ENCODE peak calls at places on chromosomes 16 and 17, in ten cellular contexts. Z is left cardiac atrium, N is MCF 10A, O is HEK293T, B is NCI-H1092 treated with DMSO at 0.1 percent for 48 hours, R is AG09309, S is substantia nigra, L is dermis microvascular lymphatic vessel endothelial cell, V is lung microvascular endothelial cell, T is pancreas. G is an unnamed sample.

GRCh38 chr17:40648326-40648968 is 829 bp upstream of the SMARCE1 start:
- DNase-seq in R (no peak), S (no peak), L (no peak), N (no peak), V (no peak), Z (no peak), B (peak), O (peak), T (peak), G (peak)

GRCh38 chr16:75420987-75421819 is 12.1 kb downstream of the CFDP1 start:
- DNase-seq in V (peak), S (no peak), O (peak), N (peak), Z (peak), L (no peak), R (no peak), T (peak), B (no peak), G (peak)

GRCh38 chr16:31073823-31074072 is 292 bp downstream of the ZNF668 start:
- DNase-seq in V (no peak), N (no peak), O (no peak), Z (no peak), R (no peak), T (no peak), S (no peak), B (no peak), L (no peak), G (no peak)

GRCh38 chr17:81345211-81346089 is 49.8 kb upstream of the BAHCC1 start:
- DNase-seq in O (peak), N (peak), B (peak), V (peak), L (peak), Z (peak), S (peak), T (peak), R (peak), G (peak)

GRCh38 chr17:28524476-28525415 is 18.6 kb downstream of the FOXN1 start:
- DNase-seq in O (no peak), N (peak), R (peak), V (no peak), B (no peak), T (peak), Z (no peak), S (no peak), L (no peak), G (peak)

GRCh38 chr17:41524261-41524660 is 3.8 kb downstream of the KRT19 start:
- DNase-seq in Z (no peak), R (no peak), V (no peak), L (no peak), N (no peak), B (no peak), T (peak), O (no peak), S (no peak), G (peak)

GRCh38 chr16:15961060-15961511 is 11.7 kb downstream of the ABCC1 start:
- DNase-seq in N (no peak), L (no peak), O (no peak), T (no peak), V (no peak), R (no peak), S (no peak), Z (no peak), B (no peak), G (peak)

GRCh38 chr16:21097151-21097550 is 53.5 kb downstream of the DNAH3 start:
- DNase-seq in L (no peak), Z (no peak), O (no peak), R (no peak), S (no peak), V (no peak), N (no peak), B (no peak), T (no peak), G (no peak)

GRCh38 chr16:7137560-7138330 is 194.9 kb upstream of the RBFOX1 start:
- DNase-seq in V (no peak), R (no peak), O (no peak), L (no peak), B (no peak), T (no peak), S (no peak), Z (no peak), N (peak), G (peak)

GRCh38 chr17:66401364-66401763 is 99.0 kb downstream of the PRKCA start:
- DNase-seq in O (no peak), N (no peak), B (no peak), V (no peak), Z (no peak), S (no peak), R (no peak), L (no peak), T (no peak), G (no peak)

GRCh38 chr17:4249452-4250029 is 14.2 kb downstream of the ANKFY1 start:
- DNase-seq in N (peak), Z (no peak), L (peak), T (no peak), B (peak), V (peak), O (peak), S (no peak), R (peak), G (peak)

GRCh38 chr17:77303620-77304019 is 162.9 kb downstream of the SEC14L1 start:
- DNase-seq in S (no peak), R (no peak), L (no peak), T (no peak), B (no peak), Z (no peak), V (no peak), O (no peak), N (no peak), G (no peak)

GRCh38 chr16:658679-659571 is 9.0 kb upstream of the RHOT2 start:
- DNase-seq in O (no peak), V (no peak), B (no peak), T (no peak), Z (no peak), R (no peak), N (no peak), S (no peak), L (no peak), G (no peak)

GRCh38 chr17:57916925-57917858 is 38.0 kb downstream of the CUEDC1 start:
- DNase-seq in T (no peak), L (no peak), N (no peak), V (no peak), O (no peak), R (no peak), Z (peak), S (no peak), B (peak), G (no peak)

G was measured in small intestine.